ENCODE peak calls at places on chromosome 19, in five cellular contexts. One of them, this sample, is unnamed.

GRCh38 chr19:4327252-4327876 is 11.3 kb downstream of the STAP2 start:
- DNase-seq in lung: peak; percentile 87
- DNase-seq in A172: peak; percentile 25
- DNase-seq in tibial nerve: peak; percentile 56
- DNase-seq in mucosa of gallbladder: peak; percentile 78
- DNase-seq in this sample: peak; percentile 39

GRCh38 chr19:7099597-7099921 is 30.1 kb downstream of the ZNF557 start:
- DNase-seq in mucosa of gallbladder: no peak
- DNase-seq in tibial nerve: no peak
- DNase-seq in lung: no peak
- DNase-seq in A172: no peak
- DNase-seq in this sample: no peak

GRCh38 chr19:10520652-10521318 is 3.5 kb upstream of the S1PR5 start:
- DNase-seq in lung: no peak
- DNase-seq in tibial nerve: no peak
- DNase-seq in mucosa of gallbladder: no peak
- DNase-seq in A172: no peak
- DNase-seq in this sample: no peak

GRCh38 chr19:6767357-6768235 is at the start of gene SH2D3A:
- DNase-seq in lung: peak; percentile 94
- DNase-seq in tibial nerve: no peak
- DNase-seq in A172: no peak
- DNase-seq in mucosa of gallbladder: peak; percentile 94
- DNase-seq in this sample: no peak

GRCh38 chr19:2807379-2808128 is 12.1 kb upstream of the ZNF554 start:
- DNase-seq in lung: no peak
- DNase-seq in tibial nerve: no peak
- DNase-seq in mucosa of gallbladder: no peak
- DNase-seq in A172: no peak
- DNase-seq in this sample: no peak

GRCh38 chr19:55301459-55302331 is 17.9 kb downstream of the BRSK1 start:
- DNase-seq in mucosa of gallbladder: peak; percentile 91
- DNase-seq in tibial nerve: peak; percentile 73
- DNase-seq in A172: peak; percentile 84
- DNase-seq in lung: peak; percentile 86
- DNase-seq in this sample: peak; percentile 93

GRCh38 chr19:2049741-2050348 is 1.2 kb downstream of the MKNK2 start:
- DNase-seq in tibial nerve: peak; percentile 80
- DNase-seq in mucosa of gallbladder: peak; percentile 87
- DNase-seq in A172: peak; percentile 80
- DNase-seq in lung: peak; percentile 90
- DNase-seq in this sample: peak; percentile 48

GRCh38 chr19:6161271-6161850 is 25.9 kb downstream of the ACSBG2 start:
- DNase-seq in tibial nerve: no peak
- DNase-seq in A172: peak; percentile 32
- DNase-seq in mucosa of gallbladder: peak; percentile 16
- DNase-seq in lung: peak; percentile 56
- DNase-seq in this sample: no peak

GRCh38 chr19:2334986-2335846 is 6.7 kb downstream of the SPPL2B start:
- DNase-seq in tibial nerve: no peak
- DNase-seq in lung: no peak
- DNase-seq in mucosa of gallbladder: no peak
- DNase-seq in A172: no peak
- DNase-seq in this sample: no peak

GRCh38 chr19:16368385-16369305 is 44.0 kb downstream of the KLF2 start:
- DNase-seq in tibial nerve: no peak
- DNase-seq in A172: no peak
- DNase-seq in lung: no peak
- DNase-seq in mucosa of gallbladder: no peak
- DNase-seq in this sample: no peak

GRCh38 chr19:33798701-33799111 is 2.0 kb downstream of the KCTD15 start:
- DNase-seq in mucosa of gallbladder: no peak
- DNase-seq in tibial nerve: no peak
- DNase-seq in lung: no peak
- DNase-seq in A172: no peak
- DNase-seq in this sample: no peak

GRCh38 chr19:21843081-21843480 is 7.1 kb upstream of the ZNF43 start:
- DNase-seq in mucosa of gallbladder: no peak
- DNase-seq in A172: no peak
- DNase-seq in tibial nerve: no peak
- DNase-seq in lung: no peak
- DNase-seq in this sample: no peak

GRCh38 chr19:11100064-11100463 is 10.8 kb downstream of the LDLR start:
- DNase-seq in A172: no peak
- DNase-seq in mucosa of gallbladder: no peak
- DNase-seq in lung: no peak
- DNase-seq in tibial nerve: no peak
- DNase-seq in this sample: no peak

GRCh38 chr19:3356805-3357204 is 9.6 kb upstream of the NFIC start:
- DNase-seq in mucosa of gallbladder: no peak
- DNase-seq in lung: no peak
- DNase-seq in A172: no peak
- DNase-seq in tibial nerve: no peak
- DNase-seq in this sample: no peak

GRCh38 chr19:13861714-13862531 is 15.0 kb upstream of the NANOS3 start:
- DNase-seq in lung: peak; percentile 93
- DNase-seq in tibial nerve: peak; percentile 88
- DNase-seq in mucosa of gallbladder: peak; percentile 93
- DNase-seq in A172: peak; percentile 99
- DNase-seq in this sample: peak; percentile 93

GRCh38 chr19:45827459-45828093 is 12.5 kb upstream of the RSPH6A start:
- DNase-seq in A172: no peak
- DNase-seq in mucosa of gallbladder: no peak
- DNase-seq in tibial nerve: no peak
- DNase-seq in lung: no peak
- DNase-seq in this sample: no peak

GRCh38 chr19:24074720-24075119 is 12.3 kb upstream of the ZNF254 start:
- DNase-seq in lung: no peak
- DNase-seq in A172: peak; percentile 22
- DNase-seq in mucosa of gallbladder: no peak
- DNase-seq in tibial nerve: no peak
- DNase-seq in this sample: no peak

GRCh38 chr19:57537953-57538547 is 10.9 kb downstream of the ZNF549 start:
- DNase-seq in A172: no peak
- DNase-seq in tibial nerve: no peak
- DNase-seq in mucosa of gallbladder: no peak
- DNase-seq in lung: no peak
- DNase-seq in this sample: no peak

GRCh38 chr19:3056454-3057016 is 5.8 kb downstream of the TLE5 start:
- DNase-seq in tibial nerve: no peak
- DNase-seq in A172: no peak
- DNase-seq in mucosa of gallbladder: no peak
- DNase-seq in lung: no peak
- DNase-seq in this sample: peak; percentile 97

GRCh38 chr19:8368136-8368535 is 4.2 kb downstream of the ANGPTL4 start:
- DNase-seq in lung: no peak
- DNase-seq in A172: no peak
- DNase-seq in mucosa of gallbladder: no peak
- DNase-seq in tibial nerve: no peak
- DNase-seq in this sample: no peak

GRCh38 chr19:29263305-29264080 is 50.5 kb upstream of the UQCRFS1 start:
- DNase-seq in lung: no peak
- DNase-seq in tibial nerve: peak; percentile 27
- DNase-seq in mucosa of gallbladder: peak; percentile 32
- DNase-seq in A172: peak; percentile 28
- DNase-seq in this sample: peak; percentile 23

GRCh38 chr19:21317821-21318220 is 11.4 kb downstream of the ZNF708 start:
- DNase-seq in tibial nerve: no peak
- DNase-seq in mucosa of gallbladder: no peak
- DNase-seq in lung: no peak
- DNase-seq in A172: no peak
- DNase-seq in this sample: no peak

GRCh38 chr19:3471954-3472655 is 8.2 kb downstream of the SMIM24 start:
- DNase-seq in mucosa of gallbladder: no peak
- DNase-seq in lung: no peak
- DNase-seq in tibial nerve: no peak
- DNase-seq in A172: no peak
- DNase-seq in this sample: peak; percentile 38